ENCODE peak calls at places on chromosomes 4 and X, in five cellular contexts. C is lower lobe of right lung, T is fibroblast of lung, J is transverse colon, E is neural progenitor cell. H is an unnamed sample.

GRCh38 chr4:108166441-108167315 is 2.1 kb downstream of the LEF1 start:
- DNase-seq in C (no peak), J (peak; percentile 21), E (peak; percentile 85), T (peak; percentile 28), H (peak; percentile 78)

GRCh38 chr4:105234582-105234981 is 87.9 kb downstream of the TET2 start:
- DNase-seq in J (no peak), E (no peak), T (no peak), C (no peak), H (no peak)

GRCh38 chr4:26717332-26717731 is 133.4 kb downstream of the TBC1D19 start:
- DNase-seq in T (peak; percentile 68), C (no peak), E (no peak), J (no peak), H (no peak)

GRCh38 chrX:46912673-46913491 is 661 bp downstream of the JADE3 start:
- DNase-seq in C (peak; percentile 54), T (peak; percentile 19), E (peak; percentile 82), J (peak; percentile 50), H (peak; percentile 82)

GRCh38 chrX:69032601-69033000 is 132.7 kb downstream of the PJA1 start:
- DNase-seq in J (no peak), E (no peak), C (no peak), T (no peak), H (no peak)

GRCh38 chrX:63436865-63437264 is 85.7 kb upstream of the SPIN4 start:
- DNase-seq in C (no peak), E (no peak), T (no peak), J (no peak), H (no peak)

GRCh38 chrX:287670-288069 is 6.5 kb downstream of the PLCXD1 start:
- DNase-seq in E (no peak), J (no peak), C (no peak), T (no peak), H (peak; percentile 7)

GRCh38 chr4:188178276-188178675 is 39.0 kb downstream of the TRIML1 start:
- DNase-seq in J (no peak), T (peak; percentile 8), E (no peak), C (no peak), H (no peak)

GRCh38 chrX:85345523-85345922 is 33.9 kb downstream of the POF1B start:
- DNase-seq in T (no peak), J (no peak), C (no peak), E (no peak), H (no peak)

GRCh38 chr4:101953949-101954348 is 163.4 kb downstream of the BANK1 start:
- DNase-seq in E (peak; percentile 65), J (no peak), C (no peak), T (peak; percentile 2), H (no peak)

GRCh38 chr4:5143306-5143861 is 92.1 kb downstream of the STK32B start:
- DNase-seq in E (no peak), T (no peak), J (no peak), C (no peak), H (no peak)

GRCh38 chr4:23660865-23661264 is 229.0 kb downstream of the PPARGC1A start:
- DNase-seq in J (no peak), E (no peak), T (no peak), C (no peak), H (no peak)

GRCh38 chr4:169383724-169384123 is 113.0 kb upstream of the SH3RF1 start:
- DNase-seq in E (no peak), C (no peak), T (peak; percentile 99), J (no peak), H (no peak)

GRCh38 chr4:169377367-169377766 is 106.6 kb upstream of the SH3RF1 start:
- DNase-seq in E (no peak), T (no peak), J (no peak), C (no peak), H (no peak)

GRCh38 chr4:169384741-169385140 is 114.0 kb upstream of the SH3RF1 start:
- DNase-seq in E (no peak), J (no peak), C (no peak), T (no peak), H (no peak)

GRCh38 chr4:169376421-169376820 is 105.7 kb upstream of the SH3RF1 start:
- DNase-seq in T (no peak), E (no peak), C (no peak), J (no peak), H (no peak)

GRCh38 chr4:169379688-169380087 is 108.9 kb upstream of the SH3RF1 start:
- DNase-seq in T (no peak), E (no peak), C (no peak), J (no peak), H (no peak)
- H3K9me3 ChIP-seq in T (no peaks in the 10 kb centered on the region), E (peaks cover 17% of the 10 kb centered on the region), C (peaks cover 40% of the 10 kb centered on the region), J (peaks cover 25% of the 10 kb centered on the region), H (no peaks in the 10 kb centered on the region)

GRCh38 chrX:14963447-14964236 is 90.4 kb downstream of the MOSPD2 start:
- DNase-seq in J (no peak), C (no peak), E (no peak), T (peak; percentile 5), H (no peak)

GRCh38 chrX:14964500-14964899 is 91.3 kb downstream of the MOSPD2 start:
- DNase-seq in T (peak; percentile 11), J (no peak), C (no peak), E (no peak), H (no peak)
- TF ChIP-seq CTCF in T (peak; percentile 17), J (no peak), C (no peak), E (no peak), H (no peak)

GRCh38 chrX:48956728-48957414 is 536 bp downstream of the OTUD5 start:
- DNase-seq in J (peak; percentile 47), T (no peak), E (peak; percentile 33), C (peak; percentile 47), H (no peak)
- H3K4me1 ChIP-seq in J (peaks cover 17% of the 10 kb centered on the region), T (peaks cover 5% of the 10 kb centered on the region), E (no peaks in the 10 kb centered on the region), C (peaks cover 30% of the 10 kb centered on the region), H (peaks cover 50% of the 10 kb centered on the region)

DNA sequence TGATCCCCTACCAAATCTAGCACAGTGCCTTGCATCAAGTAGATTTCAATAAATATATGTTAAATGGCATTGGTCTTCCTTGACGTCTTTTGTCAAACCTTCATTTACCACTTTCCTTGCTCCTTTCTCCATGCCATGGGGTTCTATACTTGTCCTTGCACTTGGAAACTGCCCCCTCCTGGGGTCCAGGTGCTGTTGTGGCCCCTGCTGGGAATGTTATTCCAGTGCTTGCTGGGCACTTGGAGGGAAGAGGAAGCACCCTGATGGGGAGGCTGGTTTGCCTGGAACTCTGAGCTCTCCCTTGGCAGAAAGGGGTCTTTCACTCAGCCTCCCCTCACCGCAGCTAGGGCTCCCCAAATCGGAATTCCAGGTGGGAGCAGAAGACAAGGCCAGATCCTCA is 18.9 kb downstream of the ZNF275 start:
- DNase-seq in C (no peak), J (no peak), T (no peak), E (no peak), H (no peak)
- H3K9me3 ChIP-seq in C (no peaks in the 10 kb centered on the region), J (no peaks in the 10 kb centered on the region), T (no peaks in the 10 kb centered on the region), E (no peaks in the 10 kb centered on the region), H (no peaks in the 10 kb centered on the region)

GRCh38 chrX:24149346-24150050 is at the start of gene ZFX:
- DNase-seq in E (peak; percentile 78), J (peak; percentile 82), C (peak; percentile 79), T (peak; percentile 61), H (peak; percentile 90)

GRCh38 chrX:24151513-24151912 is 2.0 kb downstream of the ZFX start:
- DNase-seq in T (no peak), J (no peak), E (no peak), C (no peak), H (no peak)

GRCh38 chrX:24148118-24148517 is 1.4 kb upstream of the ZFX start:
- DNase-seq in C (no peak), J (no peak), E (no peak), T (no peak), H (no peak)

GRCh38 chrX:24148535-24149345 is 789 bp upstream of the ZFX start:
- DNase-seq in T (peak; percentile 42), C (peak; percentile 49), E (no peak), J (no peak), H (no peak)

GRCh38 chrX:24150051-24150790 is 692 bp downstream of the ZFX start:
- DNase-seq in T (peak; percentile 90), J (peak; percentile 95), C (peak; percentile 89), E (peak; percentile 97), H (peak; percentile 92)
- TF ChIP-seq CTCF in T (peak; percentile 21), J (peak; percentile 24), C (peak; percentile 43), E (peak; percentile 49), H (peak; percentile 26)

DNA sequence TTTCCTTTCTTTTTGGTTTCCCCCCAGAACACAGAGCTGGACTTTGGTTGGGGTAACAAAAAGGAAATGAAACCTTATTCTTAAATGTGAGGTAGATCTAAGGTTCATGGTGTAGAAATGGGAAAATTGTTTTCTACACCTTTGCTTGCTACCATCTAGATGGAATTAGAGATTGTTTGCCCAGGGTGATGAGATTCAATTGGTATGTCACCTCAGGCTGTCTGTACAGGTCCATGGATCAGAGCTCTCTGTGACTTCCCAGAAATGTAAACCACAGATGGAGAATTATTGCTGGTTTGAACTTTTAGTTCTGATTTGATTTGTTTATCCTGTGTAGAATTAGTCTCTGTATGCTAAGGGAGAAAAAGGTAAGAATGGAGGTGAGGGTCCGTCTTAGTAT is 146.7 kb downstream of the PCDH7 start:
- DNase-seq in C (no peak), J (no peak), E (no peak), T (no peak), H (no peak)
- H3K4me1 ChIP-seq in C (no peaks in the 10 kb centered on the region), J (peaks cover 9% of the 10 kb centered on the region), E (no peaks in the 10 kb centered on the region), T (peaks cover 3% of the 10 kb centered on the region), H (no peaks in the 10 kb centered on the region)

DNA sequence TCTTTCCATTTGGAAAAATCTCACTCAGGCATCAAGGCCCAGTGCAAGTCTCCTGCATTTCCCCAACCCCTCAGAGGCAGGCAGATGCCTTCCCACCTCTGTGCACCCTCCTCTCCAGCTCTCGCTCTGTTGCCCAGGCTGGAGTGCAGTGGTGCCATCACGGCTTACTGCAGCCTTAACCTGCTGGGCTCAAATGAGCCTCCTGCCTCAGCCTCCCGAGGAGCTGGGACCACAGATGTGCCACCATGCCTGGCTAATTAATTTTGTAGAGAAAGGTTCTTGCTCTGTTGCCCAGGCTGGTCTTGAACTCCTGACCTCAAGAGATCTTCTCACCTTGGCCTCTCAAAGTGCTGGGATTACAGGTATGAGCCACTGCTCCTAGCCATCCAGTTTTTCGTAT is 95.8 kb downstream of the NHSL2 start:
- DNase-seq in C (no peak), T (no peak), E (no peak), J (no peak), H (no peak)
- H3K9me3 ChIP-seq in C (no peaks in the 10 kb centered on the region), T (no peaks in the 10 kb centered on the region), E (no peaks in the 10 kb centered on the region), J (no peaks in the 10 kb centered on the region), H (no peaks in the 10 kb centered on the region)

H was measured in left lung.